ENCODE peak calls at places on chromosomes 12 and 14, in five cellular contexts. D, P, Z, J and N are unnamed samples.

GRCh38 chr12:70982991-70983390 is 62.5 kb upstream of the PTPRR start:
- DNase-seq in D (no peak), P (no peak), Z (no peak), J (no peak), N (peak; percentile 39)

GRCh38 chr12:77062846-77063461 is 2.4 kb downstream of the E2F7 start:
- DNase-seq in D (no peak), P (peak; percentile 54), Z (no peak), J (no peak), N (no peak)

GRCh38 chr14:88630565-88630964 is 67.7 kb downstream of the ZC3H14 start:
- DNase-seq in D (no peak), P (no peak), Z (no peak), J (no peak), N (peak; percentile 93)

GRCh38 chr14:86915416-86915815 is 1077.6 kb downstream of the GALC start:
- DNase-seq in D (no peak), P (no peak), Z (no peak), J (no peak), N (no peak)

GRCh38 chr12:23781118-23781517 is 168.4 kb downstream of the SOX5 start:
- DNase-seq in D (no peak), P (no peak), Z (no peak), J (no peak), N (no peak)

GRCh38 chr12:7374423-7375144 is 69.4 kb downstream of the CD163L1 start:
- DNase-seq in D (peak; percentile 77), P (no peak), Z (peak; percentile 15), J (peak; percentile 61), N (no peak)

GRCh38 chr14:100263141-100263540 is 24.2 kb downstream of the YY1 start:
- DNase-seq in D (no peak), P (no peak), Z (no peak), J (no peak), N (no peak)

GRCh38 chr14:88628033-88628432 is 65.2 kb downstream of the ZC3H14 start:
- DNase-seq in D (no peak), P (no peak), Z (no peak), J (no peak), N (no peak)

GRCh38 chr12:69613351-69613750 is 2.6 kb upstream of the LRRC10 start:
- DNase-seq in D (no peak), P (no peak), Z (no peak), J (no peak), N (no peak)

GRCh38 chr12:67354322-67354721 is 85.2 kb downstream of the CAND1 start:
- DNase-seq in D (no peak), P (no peak), Z (no peak), J (no peak), N (no peak)

GRCh38 chr12:132147423-132148367 is 3.4 kb downstream of the NOC4L start:
- DNase-seq in D (peak; percentile 56), P (no peak), Z (peak; percentile 5), J (peak; percentile 60), N (no peak)

GRCh38 chr14:21034707-21035106 is at the start of gene RNASE13:
- DNase-seq in D (no peak), P (no peak), Z (no peak), J (no peak), N (no peak)

GRCh38 chr12:122968104-122968503 is 1.8 kb upstream of the ABCB9 start:
- DNase-seq in D (no peak), P (no peak), Z (no peak), J (no peak), N (no peak)

GRCh38 chr14:23727566-23728335 is 91.6 kb downstream of the DHRS2 start:
- DNase-seq in D (no peak), P (no peak), Z (no peak), J (no peak), N (peak; percentile 18)

GRCh38 chr12:119864591-119864990 is 12.5 kb downstream of the CIT start:
- DNase-seq in D (no peak), P (no peak), Z (no peak), J (no peak), N (no peak)
- H3K36me3 ChIP-seq in D (no peaks in the 10 kb centered on the region), P (peaks cover 8% of the 10 kb centered on the region), Z (no peaks in the 10 kb centered on the region), J (no peaks in the 10 kb centered on the region), N (no peaks in the 10 kb centered on the region)

GRCh38 chr14:28783593-28784143 is 17.1 kb downstream of the FOXG1 start:
- DNase-seq in D (no peak), P (no peak), Z (no peak), J (no peak), N (no peak)
- H3K27me3 ChIP-seq in D (peaks cover 24% of the 10 kb centered on the region), P (peaks cover 11% of the 10 kb centered on the region), Z (peaks cover 84% of the 10 kb centered on the region), J (peaks cover 84% of the 10 kb centered on the region), N (peaks cover 37% of the 10 kb centered on the region)

DNA sequence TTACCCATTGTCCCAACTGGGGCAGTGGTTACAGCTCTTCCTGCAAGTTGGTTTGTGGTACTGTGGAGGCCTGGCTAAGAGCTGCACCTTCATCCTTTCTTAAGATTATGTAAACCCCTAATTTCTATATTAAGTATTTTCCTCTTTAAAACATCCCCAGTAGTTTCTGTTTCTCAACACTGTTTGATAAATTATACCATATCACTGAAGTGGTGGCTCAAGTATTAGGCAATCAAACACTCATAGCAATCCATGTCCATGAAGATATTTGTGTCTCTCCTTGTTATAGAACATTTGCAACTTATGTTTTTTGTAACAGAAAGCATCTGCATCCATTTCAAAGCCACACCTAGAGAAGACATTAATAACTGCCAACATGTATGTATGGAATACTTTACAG is 31.8 kb downstream of the ATXN3 start:
- DNase-seq in D (no peak), P (no peak), Z (no peak), J (no peak), N (no peak)
- H3K36me3 ChIP-seq in D (peaks cover 36% of the 10 kb centered on the region), P (peaks cover 95% of the 10 kb centered on the region), Z (peaks cover 93% of the 10 kb centered on the region), J (peaks cover 81% of the 10 kb centered on the region), N (no peaks in the 10 kb centered on the region)

GRCh38 chr14:56813143-56813551 is 2.9 kb upstream of the OTX2 start:
- DNase-seq in D (no peak), P (no peak), Z (no peak), J (no peak), N (no peak)
- H3K27me3 ChIP-seq in D (peaks cover 73% of the 10 kb centered on the region), P (peaks cover 39% of the 10 kb centered on the region), Z (peaks cover 100% of the 10 kb centered on the region), J (peaks cover 100% of the 10 kb centered on the region), N (peaks cover 79% of the 10 kb centered on the region)

GRCh38 chr12:2677142-2677880 is 117.5 kb upstream of the FKBP4 start:
- DNase-seq in D (no peak), P (no peak), Z (no peak), J (no peak), N (no peak)
- H3K36me3 ChIP-seq in D (no peaks in the 10 kb centered on the region), P (peaks cover 67% of the 10 kb centered on the region), Z (peaks cover 29% of the 10 kb centered on the region), J (peaks cover 100% of the 10 kb centered on the region), N (no peaks in the 10 kb centered on the region)

GRCh38 chr12:113468365-113469223 is 3.1 kb downstream of the LHX5 start:
- DNase-seq in D (no peak), P (no peak), Z (no peak), J (no peak), N (no peak)

GRCh38 chr12:113467514-113468364 is 3.9 kb downstream of the LHX5 start:
- DNase-seq in D (no peak), P (no peak), Z (no peak), J (no peak), N (no peak)

GRCh38 chr12:113469893-113470743 is 1.6 kb downstream of the LHX5 start:
- DNase-seq in D (no peak), P (no peak), Z (no peak), J (no peak), N (no peak)

GRCh38 chr12:113470871-113471618 is 626 bp downstream of the LHX5 start:
- DNase-seq in D (no peak), P (no peak), Z (no peak), J (no peak), N (no peak)

DNA sequence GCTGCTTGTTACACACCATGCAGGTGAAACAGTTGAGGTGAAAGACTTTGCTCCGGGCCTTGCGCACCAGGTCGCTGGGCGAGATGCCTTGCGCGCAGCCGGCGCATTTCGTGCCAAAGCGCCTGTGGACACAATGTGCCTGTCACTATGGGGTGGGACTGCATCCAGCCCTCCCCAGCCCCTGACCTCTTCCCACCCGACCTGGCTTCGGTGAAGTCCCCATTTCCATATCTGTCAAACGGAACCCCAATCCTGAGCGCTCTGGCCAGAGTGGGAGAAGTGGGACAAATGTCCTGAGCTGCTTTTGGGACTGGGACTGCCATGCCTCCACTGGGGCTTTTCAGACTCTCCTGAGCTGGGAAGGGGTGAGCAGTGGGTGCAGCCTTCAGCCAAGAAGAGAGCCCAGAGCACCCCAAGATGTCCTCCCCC is 2.4 kb downstream of the LHX5 start:
- DNase-seq in D (no peak), P (no peak), Z (no peak), J (no peak), N (no peak)
- H3K27me3 ChIP-seq in D (peaks cover 35% of the 10 kb centered on the region), P (peaks cover 36% of the 10 kb centered on the region), Z (peaks cover 100% of the 10 kb centered on the region), J (peaks cover 100% of the 10 kb centered on the region), N (peaks cover 100% of the 10 kb centered on the region)